ENCODE peak calls at places on chromosomes 3 and 15, in seven cellular contexts. One of them, this sample, is unnamed.

GRCh38 chr3:139448104-139448503 is 28.2 kb downstream of the RBP2 start:
- DNase-seq in stimulated activated CD8-positive, alpha-beta memory T cell treated with anti-CD3 and anti-CD28 coated beads, Interleukin-15, amount 100 ng/mL, for 24 hours: no peak
- DNase-seq in endothelial cell: no peak
- DNase-seq in GM13976: no peak
- DNase-seq in NB4: no peak
- DNase-seq in CD4-positive, alpha-beta T cell: no peak
- DNase-seq in activated T-cell treated with anti-CD3 and anti-CD28 coated beads, Interleukin-2, amount 50 U/mL, for 48 hours: no peak
- DNase-seq in this sample: no peak

GRCh38 chr3:50182533-50183099 is 8.8 kb upstream of the GNAT1 start:
- DNase-seq in endothelial cell: no peak
- DNase-seq in CD4-positive, alpha-beta T cell: no peak
- DNase-seq in activated T-cell treated with anti-CD3 and anti-CD28 coated beads, Interleukin-2, amount 50 U/mL, for 48 hours: no peak
- DNase-seq in NB4: no peak
- DNase-seq in GM13976: no peak
- DNase-seq in stimulated activated CD8-positive, alpha-beta memory T cell treated with anti-CD3 and anti-CD28 coated beads, Interleukin-15, amount 100 ng/mL, for 24 hours: no peak
- DNase-seq in this sample: no peak

GRCh38 chr3:61563614-61564404 is 2.4 kb downstream of the PTPRG start:
- DNase-seq in GM13976: peak
- DNase-seq in stimulated activated CD8-positive, alpha-beta memory T cell treated with anti-CD3 and anti-CD28 coated beads, Interleukin-15, amount 100 ng/mL, for 24 hours: no peak
- DNase-seq in endothelial cell: peak
- DNase-seq in CD4-positive, alpha-beta T cell: no peak
- DNase-seq in NB4: no peak
- DNase-seq in activated T-cell treated with anti-CD3 and anti-CD28 coated beads, Interleukin-2, amount 50 U/mL, for 48 hours: no peak
- DNase-seq in this sample: no peak

GRCh38 chr3:50532062-50532705 is 28.8 kb upstream of the CACNA2D2 start:
- DNase-seq in NB4: no peak
- DNase-seq in stimulated activated CD8-positive, alpha-beta memory T cell treated with anti-CD3 and anti-CD28 coated beads, Interleukin-15, amount 100 ng/mL, for 24 hours: no peak
- DNase-seq in activated T-cell treated with anti-CD3 and anti-CD28 coated beads, Interleukin-2, amount 50 U/mL, for 48 hours: no peak
- DNase-seq in GM13976: no peak
- DNase-seq in CD4-positive, alpha-beta T cell: no peak
- DNase-seq in endothelial cell: no peak
- DNase-seq in this sample: no peak

GRCh38 chr3:187019542-187020072 is 89.3 kb downstream of the ST6GAL1 start:
- DNase-seq in GM13976: no peak
- DNase-seq in stimulated activated CD8-positive, alpha-beta memory T cell treated with anti-CD3 and anti-CD28 coated beads, Interleukin-15, amount 100 ng/mL, for 24 hours: no peak
- DNase-seq in CD4-positive, alpha-beta T cell: no peak
- DNase-seq in endothelial cell: no peak
- DNase-seq in activated T-cell treated with anti-CD3 and anti-CD28 coated beads, Interleukin-2, amount 50 U/mL, for 48 hours: no peak
- DNase-seq in NB4: no peak
- DNase-seq in this sample: no peak

GRCh38 chr3:18223591-18224338 is 201.4 kb downstream of the SATB1 start:
- DNase-seq in endothelial cell: no peak
- DNase-seq in activated T-cell treated with anti-CD3 and anti-CD28 coated beads, Interleukin-2, amount 50 U/mL, for 48 hours: no peak
- DNase-seq in NB4: peak
- DNase-seq in CD4-positive, alpha-beta T cell: no peak
- DNase-seq in GM13976: peak
- DNase-seq in stimulated activated CD8-positive, alpha-beta memory T cell treated with anti-CD3 and anti-CD28 coated beads, Interleukin-15, amount 100 ng/mL, for 24 hours: no peak
- DNase-seq in this sample: no peak

GRCh38 chr3:85259748-85260147 is 301.0 kb downstream of the CADM2 start:
- DNase-seq in endothelial cell: no peak
- DNase-seq in CD4-positive, alpha-beta T cell: no peak
- DNase-seq in stimulated activated CD8-positive, alpha-beta memory T cell treated with anti-CD3 and anti-CD28 coated beads, Interleukin-15, amount 100 ng/mL, for 24 hours: no peak
- DNase-seq in GM13976: no peak
- DNase-seq in NB4: no peak
- DNase-seq in activated T-cell treated with anti-CD3 and anti-CD28 coated beads, Interleukin-2, amount 50 U/mL, for 48 hours: no peak
- DNase-seq in this sample: no peak

GRCh38 chr3:87272718-87273337 is 3.6 kb downstream of the POU1F1 start:
- DNase-seq in NB4: no peak
- DNase-seq in GM13976: peak
- DNase-seq in stimulated activated CD8-positive, alpha-beta memory T cell treated with anti-CD3 and anti-CD28 coated beads, Interleukin-15, amount 100 ng/mL, for 24 hours: no peak
- DNase-seq in activated T-cell treated with anti-CD3 and anti-CD28 coated beads, Interleukin-2, amount 50 U/mL, for 48 hours: no peak
- DNase-seq in endothelial cell: no peak
- DNase-seq in CD4-positive, alpha-beta T cell: no peak
- DNase-seq in this sample: no peak

GRCh38 chr15:99426431-99427105 is 139.2 kb upstream of the MEF2A start:
- DNase-seq in endothelial cell: no peak
- DNase-seq in GM13976: no peak
- DNase-seq in stimulated activated CD8-positive, alpha-beta memory T cell treated with anti-CD3 and anti-CD28 coated beads, Interleukin-15, amount 100 ng/mL, for 24 hours: no peak
- DNase-seq in activated T-cell treated with anti-CD3 and anti-CD28 coated beads, Interleukin-2, amount 50 U/mL, for 48 hours: no peak
- DNase-seq in CD4-positive, alpha-beta T cell: no peak
- DNase-seq in NB4: no peak
- DNase-seq in this sample: no peak

GRCh38 chr15:57503051-57503702 is 88.5 kb upstream of the MYZAP start:
- DNase-seq in stimulated activated CD8-positive, alpha-beta memory T cell treated with anti-CD3 and anti-CD28 coated beads, Interleukin-15, amount 100 ng/mL, for 24 hours: no peak
- DNase-seq in CD4-positive, alpha-beta T cell: no peak
- DNase-seq in endothelial cell: peak
- DNase-seq in GM13976: no peak
- DNase-seq in NB4: peak
- DNase-seq in activated T-cell treated with anti-CD3 and anti-CD28 coated beads, Interleukin-2, amount 50 U/mL, for 48 hours: peak
- DNase-seq in this sample: no peak

This sample was measured in HS-27A.